ENCODE peak calls at places on chromosomes 13 and 19, in eight cellular contexts. S, O, T, E, R, V, C and Y are unnamed samples.
A peak's percentile ranks its signal among the peaks of the same experiment; 100 is the strongest.

GRCh38 chr19:12792048-12792852 is 964 bp downstream of the JUNB start:
- DNase-seq in S (peak; percentile 75), O (no peak), T (no peak), E (peak; percentile 43), R (peak; percentile 66), V (peak; percentile 52), C (peak; percentile 66), Y (peak; percentile 57)

GRCh38 chr13:45441633-45442032 is 23.1 kb upstream of the COG3 start:
- DNase-seq in S (no peak), O (peak; percentile 2), T (no peak), E (no peak), R (no peak), V (no peak), C (peak; percentile 25), Y (no peak)

GRCh38 chr19:39205449-39205764 is 1.3 kb upstream of the SYCN start:
- DNase-seq in S (no peak), O (no peak), T (no peak), E (no peak), R (no peak), V (no peak), C (no peak), Y (no peak)

GRCh38 chr19:3132971-3133792 is 2.7 kb upstream of the GNA15 start:
- DNase-seq in S (peak; percentile 79), O (no peak), T (peak; percentile 32), E (peak; percentile 32), R (peak; percentile 85), V (peak; percentile 47), C (no peak), Y (peak; percentile 64)

GRCh38 chr13:65946387-65946786 is 1283.7 kb downstream of the PCDH9 start:
- DNase-seq in S (no peak), O (no peak), T (no peak), E (no peak), R (no peak), V (no peak), C (no peak), Y (no peak)

GRCh38 chr13:109687559-109688448 is 98.6 kb downstream of the IRS2 start:
- DNase-seq in S (no peak), O (no peak), T (no peak), E (no peak), R (peak; percentile 80), V (no peak), C (no peak), Y (no peak)

GRCh38 chr13:111503905-111504695 is 183.7 kb downstream of the TEX29 start:
- DNase-seq in S (no peak), O (no peak), T (no peak), E (no peak), R (no peak), V (no peak), C (no peak), Y (no peak)

GRCh38 chr19:35673121-35673804 is 6.9 kb downstream of the UPK1A start:
- DNase-seq in S (peak; percentile 11), O (peak; percentile 29), T (peak; percentile 30), E (no peak), R (no peak), V (no peak), C (peak; percentile 58), Y (peak; percentile 18)

GRCh38 chr19:47467914-47468313 is 3.8 kb downstream of the SLC8A2 start:
- DNase-seq in S (no peak), O (no peak), T (no peak), E (no peak), R (no peak), V (no peak), C (no peak), Y (no peak)

GRCh38 chr19:49442354-49442753 is 1.0 kb upstream of the SLC17A7 start:
- DNase-seq in S (no peak), O (no peak), T (no peak), E (no peak), R (no peak), V (no peak), C (no peak), Y (no peak)

GRCh38 chr13:97582170-97582569 is 148.2 kb downstream of the RAP2A start:
- DNase-seq in S (no peak), O (no peak), T (no peak), E (no peak), R (no peak), V (no peak), C (no peak), Y (no peak)

GRCh38 chr13:103000157-103000556 is 66.1 kb downstream of the SLC10A2 start:
- DNase-seq in S (no peak), O (no peak), T (no peak), E (no peak), R (no peak), V (no peak), C (no peak), Y (no peak)

GRCh38 chr19:11560404-11560988 is 1.5 kb upstream of the ELOF1 start:
- DNase-seq in S (peak; percentile 61), O (no peak), T (peak; percentile 75), E (no peak), R (peak; percentile 83), V (peak; percentile 61), C (peak; percentile 81), Y (peak; percentile 42)

GRCh38 chr13:92681239-92681638 is 545.4 kb upstream of the GPC6 start:
- DNase-seq in S (no peak), O (no peak), T (no peak), E (no peak), R (no peak), V (no peak), C (no peak), Y (no peak)

GRCh38 chr13:49300716-49301589 is 53.2 kb downstream of the CDADC1 start:
- DNase-seq in S (peak; percentile 62), O (no peak), T (peak; percentile 84), E (peak; percentile 20), R (peak; percentile 62), V (peak; percentile 65), C (peak; percentile 83), Y (peak; percentile 43)

GRCh38 chr19:21474671-21475181 is 30.7 kb upstream of the ZNF429 start:
- DNase-seq in S (peak; percentile 59), O (peak; percentile 21), T (peak; percentile 95), E (peak; percentile 17), R (no peak), V (no peak), C (peak; percentile 48), Y (peak; percentile 51)

GRCh38 chr19:57887195-57887941 is 1.5 kb downstream of the ZNF814 start:
- DNase-seq in S (no peak), O (no peak), T (no peak), E (no peak), R (peak; percentile 8), V (no peak), C (peak; percentile 50), Y (no peak)